ENCODE peak calls at places on chromosomes 12 and 14, in four cellular contexts. One of them, this sample, is unnamed.

GRCh38 chr14:102131741-102132140 is 8.0 kb upstream of the WDR20 start:
- DNase-seq in K562: no peak
- DNase-seq in GM12878: no peak
- DNase-seq in HepG2: no peak
- DNase-seq in this sample: no peak

GRCh38 chr12:6341439-6342139 is at the start of gene TNFRSF1A:
- DNase-seq in HepG2: peak
- DNase-seq in GM12878: no peak
- DNase-seq in K562: peak
- DNase-seq in this sample: peak

GRCh38 chr14:68784995-68785816 is 7.7 kb downstream of the ZFP36L1 start:
- DNase-seq in K562: no peak
- DNase-seq in HepG2: no peak
- DNase-seq in GM12878: no peak
- DNase-seq in this sample: no peak

GRCh38 chr12:97984951-97985350 is 522.3 kb downstream of the RMST start:
- DNase-seq in HepG2: no peak
- DNase-seq in K562: no peak
- DNase-seq in GM12878: no peak
- DNase-seq in this sample: no peak

GRCh38 chr14:97077253-97077653 is 280.1 kb downstream of the VRK1 start:
- DNase-seq in K562: peak
- DNase-seq in GM12878: peak
- DNase-seq in HepG2: no peak
- DNase-seq in this sample: peak

GRCh38 chr12:28611115-28611435 is 420.8 kb downstream of the CCDC91 start:
- DNase-seq in HepG2: no peak
- DNase-seq in K562: no peak
- DNase-seq in GM12878: no peak
- DNase-seq in this sample: no peak

GRCh38 chr14:54187439-54187838 is 209.4 kb upstream of the CDKN3 start:
- DNase-seq in HepG2: no peak
- DNase-seq in K562: no peak
- DNase-seq in GM12878: no peak
- DNase-seq in this sample: no peak

GRCh38 chr12:132834181-132834711 is 5.6 kb upstream of the GOLGA3 start:
- DNase-seq in HepG2: no peak
- DNase-seq in K562: no peak
- DNase-seq in GM12878: no peak
- DNase-seq in this sample: no peak

GRCh38 chr12:127957001-127957660 is 309.8 kb upstream of the TMEM132C start:
- DNase-seq in GM12878: no peak
- DNase-seq in K562: no peak
- DNase-seq in HepG2: no peak
- DNase-seq in this sample: no peak

GRCh38 chr12:123671876-123672275 is 963 bp downstream of the TCTN2 start:
- DNase-seq in K562: no peak
- DNase-seq in HepG2: no peak
- DNase-seq in GM12878: no peak
- DNase-seq in this sample: no peak

GRCh38 chr14:81062816-81063215 is 107.4 kb downstream of the TSHR start:
- DNase-seq in HepG2: peak
- DNase-seq in GM12878: peak
- DNase-seq in K562: peak
- DNase-seq in this sample: peak

GRCh38 chr12:46264057-46264456 is 4.8 kb downstream of the SLC38A1 start:
- DNase-seq in K562: no peak
- DNase-seq in HepG2: no peak
- DNase-seq in GM12878: no peak
- DNase-seq in this sample: no peak

GRCh38 chr14:75279153-75279738 is 618 bp downstream of the FOS start:
- DNase-seq in K562: peak
- DNase-seq in GM12878: no peak
- DNase-seq in HepG2: no peak
- DNase-seq in this sample: peak

GRCh38 chr12:53078425-53079225 is 565 bp downstream of the SPRYD3 start:
- DNase-seq in K562: no peak
- DNase-seq in GM12878: no peak
- DNase-seq in HepG2: no peak
- DNase-seq in this sample: no peak

GRCh38 chr12:103589517-103589916 is 2.4 kb downstream of the STAB2 start:
- DNase-seq in GM12878: no peak
- DNase-seq in HepG2: no peak
- DNase-seq in K562: no peak
- DNase-seq in this sample: no peak

GRCh38 chr12:28172434-28173030 is 17.7 kb upstream of the CCDC91 start:
- DNase-seq in GM12878: no peak
- DNase-seq in K562: peak
- DNase-seq in HepG2: peak
- DNase-seq in this sample: peak

GRCh38 chr12:96985515-96986362 is 78.7 kb downstream of the NEDD1 start:
- DNase-seq in GM12878: no peak
- DNase-seq in HepG2: no peak
- DNase-seq in K562: peak
- DNase-seq in this sample: no peak

GRCh38 chr12:52788876-52789636 is 6.9 kb downstream of the KRT3 start:
- DNase-seq in GM12878: no peak
- DNase-seq in K562: no peak
- DNase-seq in HepG2: no peak
- DNase-seq in this sample: no peak

GRCh38 chr12:6917491-6918231 is 3.3 kb downstream of the ENO2 start:
- DNase-seq in K562: no peak
- DNase-seq in HepG2: no peak
- DNase-seq in GM12878: no peak
- DNase-seq in this sample: no peak

GRCh38 chr12:102511575-102511974 is 31.2 kb upstream of the IGF1 start:
- DNase-seq in HepG2: no peak
- DNase-seq in GM12878: no peak
- DNase-seq in K562: no peak
- DNase-seq in this sample: no peak

GRCh38 chr12:53324113-53324778 is 2.8 kb upstream of the AAAS start:
- DNase-seq in GM12878: peak
- DNase-seq in K562: peak
- DNase-seq in HepG2: no peak
- DNase-seq in this sample: no peak

GRCh38 chr14:29805415-29806123 is 122.1 kb downstream of the PRKD1 start:
- DNase-seq in HepG2: no peak
- DNase-seq in GM12878: no peak
- DNase-seq in K562: peak
- DNase-seq in this sample: no peak

GRCh38 chr12:50104614-50105366 is 982 bp downstream of the GPD1 start:
- DNase-seq in GM12878: no peak
- DNase-seq in K562: no peak
- DNase-seq in HepG2: peak
- DNase-seq in this sample: no peak

GRCh38 chr12:57909611-57910010 is 31.8 kb upstream of the ATP23 start:
- DNase-seq in GM12878: no peak
- DNase-seq in HepG2: no peak
- DNase-seq in K562: no peak
- DNase-seq in this sample: no peak

GRCh38 chr14:68235011-68235410 is 415.4 kb downstream of the RAD51B start:
- DNase-seq in K562: no peak
- DNase-seq in HepG2: no peak
- DNase-seq in GM12878: no peak
- DNase-seq in this sample: no peak

GRCh38 chr14:54784657-54785056 is 118.0 kb downstream of the GCH1 start:
- DNase-seq in GM12878: no peak
- DNase-seq in HepG2: no peak
- DNase-seq in K562: no peak
- DNase-seq in this sample: peak

GRCh38 chr14:94919896-94920295 is 150.0 kb upstream of the GSC start:
- DNase-seq in GM12878: no peak
- DNase-seq in HepG2: no peak
- DNase-seq in K562: no peak
- DNase-seq in this sample: no peak

DNA sequence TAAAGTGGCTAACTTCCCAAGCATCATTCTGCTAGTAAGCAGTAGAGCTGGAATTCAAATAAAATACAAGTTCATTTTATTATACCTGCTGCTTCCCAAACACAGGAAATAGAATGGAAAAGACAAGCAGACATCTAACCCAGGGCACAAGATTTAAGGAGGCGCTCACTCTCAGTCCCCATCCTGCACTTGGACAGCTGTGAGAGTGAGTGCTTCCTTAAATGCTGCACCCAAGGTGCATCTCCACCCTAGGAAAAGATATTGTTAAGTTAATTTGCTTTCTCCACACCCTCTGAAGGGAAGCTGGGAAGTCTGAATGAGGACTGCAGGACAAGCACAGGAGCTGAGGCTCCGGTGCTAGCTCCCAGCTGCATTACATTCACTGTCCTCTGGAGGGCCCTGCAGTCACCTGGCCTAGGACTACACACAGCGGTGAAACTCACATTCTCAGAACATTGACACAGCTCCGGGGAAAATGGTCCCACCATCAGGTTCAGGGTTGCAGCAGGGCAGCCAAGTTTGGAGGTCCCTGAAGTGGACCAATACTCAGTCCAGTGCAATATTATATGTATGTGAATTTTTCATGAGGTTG is 14.2 kb downstream of the HEBP1 start:
- DNase-seq in K562: peak
- DNase-seq in HepG2: peak
- DNase-seq in GM12878: no peak
- DNase-seq in this sample: peak
- TF ChIP-seq NFIC in K562: no peak
- TF ChIP-seq NFIC in HepG2: no peak
- TF ChIP-seq NFIC in GM12878: no peak
- TF ChIP-seq NFIC in this sample: no peak

GRCh38 chr14:24307575-24308341 is at the start of gene CIDEB:
- DNase-seq in HepG2: peak
- DNase-seq in GM12878: no peak
- DNase-seq in K562: peak
- DNase-seq in this sample: peak
- TF ChIP-seq MAX in HepG2: no peak
- TF ChIP-seq MAX in GM12878: no peak
- TF ChIP-seq MAX in K562: no peak
- TF ChIP-seq MAX in this sample: no peak

DNA sequence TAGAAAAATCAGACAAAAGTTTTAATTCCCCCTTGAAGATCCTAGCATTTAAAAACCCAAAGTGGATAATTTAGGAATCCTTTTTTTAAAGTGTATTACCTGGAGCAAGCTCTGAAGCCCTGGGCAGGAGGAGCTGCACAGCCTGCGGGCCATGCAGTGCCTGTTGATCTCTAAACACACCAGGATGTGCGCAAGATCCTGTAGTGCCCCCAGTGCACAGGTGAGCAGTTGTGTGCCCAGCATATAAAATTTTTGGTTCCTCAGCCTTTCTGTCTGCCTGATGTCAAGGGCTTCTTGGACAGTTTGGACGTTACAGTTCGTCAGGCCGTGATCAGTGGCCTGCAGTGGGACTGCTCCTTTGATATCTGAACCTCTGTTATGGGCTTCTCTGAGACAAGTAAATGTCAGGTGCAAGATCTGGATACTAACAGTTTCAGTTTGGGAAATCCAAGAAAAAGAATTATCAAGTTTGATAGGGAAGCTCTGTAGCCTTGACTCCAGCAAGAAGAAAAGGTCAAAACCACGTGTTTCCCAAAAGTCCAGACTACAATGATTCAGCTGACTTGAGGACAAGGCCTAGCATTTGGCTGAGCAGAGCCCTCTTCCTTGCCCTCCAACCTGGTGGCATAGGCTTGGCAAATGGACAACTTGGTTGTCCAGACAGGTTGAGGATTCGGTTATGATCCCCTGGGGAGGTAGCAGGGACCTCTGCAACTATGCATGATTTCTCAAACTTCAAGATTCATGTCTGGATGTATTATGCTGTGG is 1.0 kb downstream of the ATXN7L3B start:
- DNase-seq in K562: peak
- DNase-seq in GM12878: no peak
- DNase-seq in HepG2: no peak
- DNase-seq in this sample: peak
- TF ChIP-seq NFIC in K562: no peak
- TF ChIP-seq NFIC in GM12878: no peak
- TF ChIP-seq NFIC in HepG2: no peak
- TF ChIP-seq NFIC in this sample: no peak

GRCh38 chr12:105278043-105278697 is 42.2 kb upstream of the APPL2 start:
- DNase-seq in HepG2: peak
- DNase-seq in K562: peak
- DNase-seq in GM12878: no peak
- DNase-seq in this sample: peak
- TF ChIP-seq MAX in HepG2: no peak
- TF ChIP-seq MAX in K562: no peak
- TF ChIP-seq MAX in GM12878: no peak
- TF ChIP-seq MAX in this sample: no peak

DNA sequence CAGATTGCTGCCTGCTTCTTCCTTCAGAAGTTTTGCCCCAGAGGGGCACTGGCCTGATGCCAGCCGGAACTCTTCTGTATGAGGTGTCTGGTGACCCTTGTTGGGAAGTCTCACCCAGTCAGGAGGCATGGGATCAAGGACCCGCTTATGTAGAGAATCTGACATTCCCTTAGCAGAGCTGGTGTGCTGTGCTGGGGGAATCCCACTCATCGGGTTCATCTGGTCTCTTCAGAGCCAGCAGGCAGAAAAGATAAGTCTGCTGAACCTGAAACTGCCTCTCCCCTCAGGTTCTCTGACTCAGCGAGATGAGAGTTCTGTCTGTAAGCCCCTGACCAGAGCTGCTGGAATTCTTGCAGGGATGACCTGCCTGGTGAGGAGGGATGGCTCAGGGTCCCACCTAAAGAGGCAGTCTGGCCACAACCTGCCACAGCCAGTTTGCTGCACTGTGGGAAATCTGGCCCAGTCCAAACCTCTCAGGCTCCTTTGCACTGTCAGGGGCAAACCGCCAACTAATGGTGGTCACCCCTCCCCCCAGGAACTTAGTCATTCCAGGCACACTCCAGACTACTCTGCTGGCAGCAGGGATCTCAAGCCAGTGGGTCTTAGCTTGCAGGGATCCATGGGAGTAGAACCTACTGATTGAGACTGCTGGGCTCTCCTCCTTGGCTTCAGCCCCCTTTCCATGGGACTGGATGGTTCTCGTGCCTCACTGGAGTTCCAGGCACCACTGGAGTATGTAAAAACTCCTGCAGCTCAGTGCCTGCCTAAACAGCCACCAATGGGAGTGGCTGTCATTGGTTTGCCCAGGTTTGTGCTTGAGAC is 4.1 kb downstream of the CLEC2D start:
- DNase-seq in GM12878: no peak
- DNase-seq in K562: peak
- DNase-seq in HepG2: peak
- DNase-seq in this sample: peak
- TF ChIP-seq NFIC in GM12878: peak
- TF ChIP-seq NFIC in K562: peak
- TF ChIP-seq NFIC in HepG2: no peak
- TF ChIP-seq NFIC in this sample: peak

DNA sequence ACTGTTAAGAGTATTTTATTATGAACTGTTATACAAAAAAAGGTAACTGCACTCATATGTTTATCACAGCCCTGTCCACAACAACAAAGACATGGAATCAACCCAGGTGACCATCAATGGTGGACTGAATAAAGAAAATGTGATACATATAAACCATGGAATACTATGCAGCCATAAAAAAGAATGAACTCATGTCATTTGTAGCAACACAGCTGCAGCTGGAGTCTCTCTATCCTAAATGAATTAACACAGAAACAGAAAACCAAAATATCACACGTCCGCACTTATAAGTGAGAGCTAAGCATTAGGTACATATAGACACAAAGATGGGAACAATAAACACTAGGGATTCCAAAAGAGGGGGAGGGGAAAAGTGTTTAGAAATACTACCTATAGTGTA is 95.8 kb downstream of the BCAT1 start:
- DNase-seq in HepG2: no peak
- DNase-seq in GM12878: no peak
- DNase-seq in K562: no peak
- DNase-seq in this sample: no peak
- TF ChIP-seq MAX in HepG2: no peak
- TF ChIP-seq MAX in GM12878: no peak
- TF ChIP-seq MAX in K562: no peak
- TF ChIP-seq MAX in this sample: no peak

GRCh38 chr14:22656945-22657711 is 13.0 kb upstream of the OR6J1 start:
- DNase-seq in HepG2: no peak
- DNase-seq in K562: no peak
- DNase-seq in GM12878: no peak
- DNase-seq in this sample: no peak
- TF ChIP-seq NFIC in HepG2: no peak
- TF ChIP-seq NFIC in K562: no peak
- TF ChIP-seq NFIC in GM12878: no peak
- TF ChIP-seq NFIC in this sample: no peak

This sample was measured in SK-N-SH.